ENCODE peak calls at places on chromosomes 2 and 18, in five cellular contexts. B is substantia nigra, H is fibroblast of pulmonary artery, K is EL, Q is AG09319. O is an unnamed sample.

GRCh38 chr2:40606862-40607261 is 155.0 kb upstream of the SLC8A1 start:
- DNase-seq in B (no peak), H (no peak), K (peak), Q (no peak), O (no peak)

GRCh38 chr18:32576296-32576916 is 105.7 kb upstream of the GAREM1 start:
- DNase-seq in B (peak), H (peak), K (no peak), Q (no peak), O (peak)

GRCh38 chr2:15943378-15943851 is 3.1 kb downstream of the MYCN start:
- DNase-seq in B (peak), H (no peak), K (no peak), Q (no peak), O (peak)

GRCh38 chr18:63783394-63783793 is 8.2 kb downstream of the SERPINB7 start:
- DNase-seq in B (no peak), H (no peak), K (no peak), Q (no peak), O (no peak)

GRCh38 chr2:200239216-200239615 is 67.3 kb upstream of the SPATS2L start:
- DNase-seq in B (no peak), H (no peak), K (peak), Q (no peak), O (no peak)

GRCh38 chr18:59516356-59517155 is 157.5 kb upstream of the LMAN1 start:
- DNase-seq in B (no peak), H (peak), K (peak), Q (peak), O (no peak)

GRCh38 chr2:224952942-224953657 is 89.2 kb downstream of the DOCK10 start:
- DNase-seq in B (no peak), H (no peak), K (no peak), Q (no peak), O (no peak)

GRCh38 chr2:112706170-112706664 is 14.6 kb upstream of the NT5DC4 start:
- DNase-seq in B (no peak), H (peak), K (peak), Q (no peak), O (no peak)

GRCh38 chr2:102442967-102443828 is 20.2 kb downstream of the IL18RAP start:
- DNase-seq in B (no peak), H (peak), K (peak), Q (no peak), O (no peak)

GRCh38 chr18:56835331-56835730 is 184.2 kb downstream of the WDR7 start:
- DNase-seq in B (no peak), H (no peak), K (peak), Q (no peak), O (no peak)

GRCh38 chr2:190679813-190680591 is 31.1 kb downstream of the NAB1 start:
- DNase-seq in B (peak), H (peak), K (peak), Q (no peak), O (no peak)

GRCh38 chr2:101446869-101447268 is 28.0 kb downstream of the RFX8 start:
- DNase-seq in B (no peak), H (peak), K (peak), Q (no peak), O (no peak)